ENCODE peak calls at places on chromosomes 11 and 22, in six cellular contexts. M is suprapubic skin, E is breast epithelium, B is IMR-90, A is heart left ventricle, G is adrenal gland. V is an unnamed sample.

GRCh38 chr11:12706531-12707499 is 32.6 kb downstream of the TEAD1 start:
- DNase-seq in M (no peak), E (no peak), B (no peak), A (no peak), G (peak; percentile 47), V (peak; percentile 74)

GRCh38 chr11:7621090-7621489 is 52.2 kb downstream of the CYB5R2 start:
- DNase-seq in M (no peak), E (no peak), B (no peak), A (no peak), G (no peak), V (no peak)

GRCh38 chr11:114061053-114062049 is 1.8 kb downstream of the ZBTB16 start:
- DNase-seq in M (no peak), E (no peak), B (no peak), A (peak; percentile 69), G (no peak), V (peak; percentile 74)

GRCh38 chr22:39908737-39909136 is 7.9 kb downstream of the GRAP2 start:
- DNase-seq in M (no peak), E (no peak), B (peak; percentile 8), A (no peak), G (no peak), V (no peak)

GRCh38 chr11:12787847-12788246 is 113.6 kb downstream of the TEAD1 start:
- DNase-seq in M (no peak), E (no peak), B (peak; percentile 90), A (no peak), G (peak; percentile 56), V (no peak)

GRCh38 chr22:20155330-20156041 is 4.6 kb upstream of the CCDC188 start:
- DNase-seq in M (no peak), E (no peak), B (no peak), A (peak; percentile 84), G (peak; percentile 61), V (no peak)

GRCh38 chr11:117870176-117870952 is 6.1 kb downstream of the FXYD6 start:
- DNase-seq in M (no peak), E (peak; percentile 58), B (no peak), A (no peak), G (no peak), V (no peak)

GRCh38 chr11:34223021-34223813 is 117.8 kb downstream of the NAT10 start:
- DNase-seq in M (peak; percentile 76), E (no peak), B (peak; percentile 87), A (peak; percentile 70), G (peak; percentile 40), V (no peak)

GRCh38 chr11:111001986-111002616 is 243.4 kb upstream of the POU2AF2 start:
- DNase-seq in M (no peak), E (no peak), B (peak; percentile 95), A (no peak), G (peak; percentile 40), V (no peak)

GRCh38 chr11:57325735-57326048 is 940 bp upstream of the TNKS1BP1 start:
- DNase-seq in M (peak; percentile 77), E (peak; percentile 63), B (no peak), A (no peak), G (peak; percentile 82), V (no peak)

GRCh38 chr11:118274184-118274583 is 10.1 kb upstream of the MPZL2 start:
- DNase-seq in M (no peak), E (no peak), B (no peak), A (no peak), G (no peak), V (no peak)

GRCh38 chr11:131932584-131933360 is 562.4 kb downstream of the NTM start:
- DNase-seq in M (no peak), E (peak; percentile 66), B (no peak), A (peak; percentile 72), G (no peak), V (no peak)

GRCh38 chr11:61752117-61752924 is at the start of gene MYRF:
- DNase-seq in M (no peak), E (no peak), B (peak; percentile 14), A (peak; percentile 75), G (peak; percentile 48), V (peak; percentile 70)

GRCh38 chr11:19560156-19560555 is 152.5 kb upstream of the NAV2 start:
- DNase-seq in M (no peak), E (no peak), B (no peak), A (no peak), G (no peak), V (no peak)

GRCh38 chr11:77374611-77375031 is 73.1 kb upstream of the GDPD4 start:
- DNase-seq in M (no peak), E (no peak), B (peak; percentile 46), A (no peak), G (no peak), V (no peak)

GRCh38 chr11:56160217-56160616 is at the start of gene OR8K5:
- DNase-seq in M (no peak), E (no peak), B (no peak), A (no peak), G (no peak), V (no peak)

GRCh38 chr11:60774726-60775125 is 10.4 kb upstream of the MS4A10 start:
- DNase-seq in M (no peak), E (no peak), B (no peak), A (no peak), G (no peak), V (no peak)

DNA sequence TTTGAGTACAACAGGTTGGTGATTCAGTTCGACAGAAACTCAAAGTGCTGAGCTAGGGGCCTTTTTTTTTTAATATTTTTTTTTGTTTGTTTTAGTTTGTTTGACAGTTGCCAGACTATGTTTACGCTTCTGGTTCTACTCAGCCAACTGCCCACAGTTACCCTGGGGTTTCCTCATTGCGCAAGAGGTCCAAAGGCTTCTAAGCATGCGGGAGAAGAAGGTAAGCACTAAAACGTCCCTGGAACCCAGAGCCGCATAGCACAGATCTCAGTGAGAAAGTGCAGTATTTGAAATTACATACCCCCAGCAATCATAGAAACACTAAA is 649 bp downstream of the PRRG4 start:
- DNase-seq in M (no peak), E (peak; percentile 34), B (no peak), A (no peak), G (peak; percentile 14), V (peak; percentile 92)
- H3K4me3 ChIP-seq in M (peak overlapping the region; percentile 64), E (peak overlapping the region; percentile 75), B (peak overlapping the region; percentile 92), A (peak overlapping the region; percentile 65), G (no peak overlapping the region), V (peak overlapping the region; percentile 82)

GRCh38 chr22:45777046-45777851 is 105.6 kb downstream of the ATXN10 start:
- DNase-seq in M (no peak), E (no peak), B (peak; percentile 63), A (no peak), G (no peak), V (no peak)
- TF ChIP-seq POLR2A in M (no peak), E (no peak), B (no peak), A (no peak), G (no peak), V (no peak)

DNA sequence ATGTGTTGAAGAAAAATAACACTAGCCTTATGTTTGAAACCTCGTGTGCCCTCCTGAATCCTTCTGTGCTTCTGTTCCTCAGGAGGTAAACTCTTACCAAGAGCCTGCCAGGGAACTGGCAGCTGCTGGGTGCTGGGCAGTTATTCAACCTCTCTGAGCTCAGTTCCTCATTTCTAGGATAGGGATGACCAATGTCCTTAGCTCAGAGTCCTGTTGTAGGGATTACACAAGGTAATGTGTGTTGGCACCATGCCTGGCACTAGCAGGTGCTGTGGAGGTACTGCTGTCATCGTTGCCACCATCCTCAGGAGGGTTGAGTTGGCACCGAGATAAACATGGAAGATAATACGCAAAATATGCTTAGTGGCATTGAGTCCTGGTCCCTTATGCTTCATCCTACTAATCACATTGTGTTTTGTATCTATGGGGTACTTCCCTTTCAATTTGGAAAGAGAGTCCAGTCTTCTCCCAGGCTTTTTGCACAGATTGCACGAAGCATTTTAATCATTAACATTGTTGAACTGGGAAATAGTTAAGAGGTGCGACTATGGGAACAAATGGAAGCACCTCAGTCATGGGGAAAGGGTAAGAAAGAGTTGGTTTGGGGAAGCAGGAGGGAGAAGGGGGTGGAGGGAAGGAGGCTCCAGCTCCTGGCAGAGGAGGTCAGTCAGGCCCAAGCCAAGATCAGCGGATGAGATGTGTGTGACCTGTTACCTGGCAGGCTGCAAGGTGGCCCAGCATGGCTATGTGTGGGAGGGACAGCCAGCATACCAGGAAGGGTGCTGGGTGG is 56.7 kb downstream of the CABIN1 start:
- DNase-seq in M (no peak), E (peak; percentile 35), B (no peak), A (no peak), G (no peak), V (peak; percentile 90)
- H3K36me3 ChIP-seq in M (peaks cover 77% of the 10 kb centered on the region), E (peaks cover 8% of the 10 kb centered on the region), B (peaks cover 57% of the 10 kb centered on the region), A (no peaks in the 10 kb centered on the region), G (peaks cover 50% of the 10 kb centered on the region), V (no peaks in the 10 kb centered on the region)

GRCh38 chr11:97968071-97968470 is 1052.7 kb upstream of the CNTN5 start:
- DNase-seq in M (no peak), E (no peak), B (no peak), A (no peak), G (no peak), V (no peak)
- H3K4me3 ChIP-seq in M (no peak overlapping the region), E (no peak overlapping the region), B (no peak overlapping the region), A (no peak overlapping the region), G (no peak overlapping the region), V (no peak overlapping the region)

GRCh38 chr11:82733444-82734119 is at the start of gene FAM181B:
- DNase-seq in M (no peak), E (peak; percentile 43), B (no peak), A (peak; percentile 76), G (peak; percentile 50), V (no peak)
- TF ChIP-seq POLR2A in M (no peak), E (no peak), B (no peak), A (no peak), G (no peak), V (no peak)

GRCh38 chr22:47276219-47276843 is 513.9 kb downstream of the TBC1D22A start:
- DNase-seq in M (peak; percentile 31), E (no peak), B (no peak), A (no peak), G (no peak), V (no peak)

GRCh38 chr22:47277001-47277400 is 514.6 kb downstream of the TBC1D22A start:
- DNase-seq in M (peak; percentile 56), E (no peak), B (no peak), A (no peak), G (no peak), V (peak; percentile 33)

GRCh38 chr22:47279337-47279736 is 516.9 kb downstream of the TBC1D22A start:
- DNase-seq in M (peak; percentile 31), E (no peak), B (no peak), A (no peak), G (no peak), V (no peak)

GRCh38 chr22:47278655-47279054 is 516.2 kb downstream of the TBC1D22A start:
- DNase-seq in M (no peak), E (no peak), B (no peak), A (no peak), G (no peak), V (no peak)

DNA sequence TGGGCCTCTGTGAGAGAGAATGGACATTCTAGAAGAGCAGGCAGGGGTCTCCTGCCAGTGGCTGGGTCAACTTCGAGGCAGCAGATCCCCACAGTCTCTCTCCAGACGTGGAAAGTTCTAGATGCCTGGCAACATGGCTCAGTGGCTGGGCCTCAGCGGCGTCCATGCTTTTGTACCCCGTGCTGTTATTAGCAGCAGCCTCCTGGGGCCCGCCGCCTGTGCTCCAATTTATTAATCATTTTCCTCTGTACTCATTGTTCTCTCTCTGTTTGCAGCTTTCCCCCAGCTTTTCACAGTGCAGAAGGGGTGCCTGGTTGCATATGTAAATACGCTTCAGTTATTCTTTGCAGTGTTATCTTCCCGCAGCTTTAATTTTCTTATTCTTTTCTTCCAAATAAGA is 515.1 kb downstream of the TBC1D22A start:
- DNase-seq in M (peak; percentile 34), E (no peak), B (no peak), A (no peak), G (no peak), V (no peak)
- H3K36me3 ChIP-seq in M (no peaks in the 10 kb centered on the region), E (no peaks in the 10 kb centered on the region), B (no peaks in the 10 kb centered on the region), A (no peaks in the 10 kb centered on the region), G (no peaks in the 10 kb centered on the region), V (no peaks in the 10 kb centered on the region)

V was measured in right lobe of liver.